ENCODE peak calls at places on chromosomes 12 and 14, in nine cellular contexts. T is AG10803, Q is heart left ventricle, H is lower leg skin, L is mucosa of descending colon, I is bronchial epithelial cell, A is neural progenitor cell, U is GM12878, J is nephron progenitor cell. S is an unnamed sample.

GRCh38 chr12:128825845-128826244 is 2.1 kb upstream of the SLC15A4 start:
- DNase-seq in T (no peak), Q (no peak), H (no peak), L (no peak), I (no peak), A (no peak), U (no peak), J (no peak), S (no peak)

GRCh38 chr14:73785834-73786631 is 65.6 kb upstream of the PTGR2 start:
- DNase-seq in T (peak; percentile 94), Q (peak; percentile 87), H (peak; percentile 87), L (peak; percentile 83), I (peak; percentile 85), A (peak; percentile 69), U (no peak), J (peak; percentile 70), S (peak; percentile 97)

GRCh38 chr14:59347915-59348314 is 117.3 kb downstream of the GPR135 start:
- DNase-seq in T (no peak), Q (no peak), H (no peak), L (no peak), I (no peak), A (no peak), U (no peak), J (no peak), S (no peak)

GRCh38 chr14:90551733-90552464 is 155.1 kb downstream of the CALM1 start:
- DNase-seq in T (no peak), Q (no peak), H (no peak), L (no peak), I (no peak), A (no peak), U (no peak), J (no peak), S (no peak)

GRCh38 chr14:70907996-70908917 is 998 bp downstream of the PCNX1 start:
- DNase-seq in T (peak; percentile 55), Q (peak; percentile 80), H (peak; percentile 40), L (peak; percentile 28), I (peak; percentile 65), A (peak; percentile 72), U (no peak), J (peak; percentile 50), S (no peak)

GRCh38 chr12:26370098-26370497 is 174.7 kb downstream of the SSPN start:
- DNase-seq in T (no peak), Q (no peak), H (no peak), L (no peak), I (no peak), A (no peak), U (no peak), J (no peak), S (no peak)

GRCh38 chr12:66279127-66279712 is 23.1 kb upstream of the HELB start:
- DNase-seq in T (no peak), Q (no peak), H (no peak), L (peak; percentile 32), I (peak; percentile 14), A (peak; percentile 16), U (no peak), J (no peak), S (no peak)

GRCh38 chr12:30769802-30770201 is 15.1 kb upstream of the CAPRIN2 start:
- DNase-seq in T (no peak), Q (no peak), H (no peak), L (no peak), I (no peak), A (no peak), U (no peak), J (no peak), S (no peak)

GRCh38 chr14:83827383-83827782 is 1702.6 kb upstream of the FLRT2 start:
- DNase-seq in T (no peak), Q (no peak), H (no peak), L (no peak), I (no peak), A (no peak), U (no peak), J (no peak), S (peak; percentile 36)

GRCh38 chr14:34222867-34223266 is 239.2 kb downstream of the SPTSSA start:
- DNase-seq in T (no peak), Q (no peak), H (no peak), L (no peak), I (no peak), A (no peak), U (no peak), J (no peak), S (no peak)

GRCh38 chr14:60652674-60653387 is 3.6 kb upstream of the SIX1 start:
- DNase-seq in T (no peak), Q (no peak), H (no peak), L (no peak), I (no peak), A (peak; percentile 53), U (no peak), J (peak; percentile 67), S (no peak)

GRCh38 chr14:69719501-69719951 is 47.4 kb upstream of the SRSF5 start:
- DNase-seq in T (peak; percentile 97), Q (no peak), H (no peak), L (no peak), I (peak; percentile 90), A (peak; percentile 55), U (no peak), J (peak; percentile 19), S (peak; percentile 77)

GRCh38 chr12:32301216-32301615 is 98.1 kb upstream of the FGD4 start:
- DNase-seq in T (no peak), Q (no peak), H (no peak), L (no peak), I (no peak), A (no peak), U (no peak), J (no peak), S (no peak)

GRCh38 chr12:89756638-89757321 is 48.1 kb upstream of the ATP2B1 start:
- DNase-seq in T (peak; percentile 100), Q (no peak), H (peak; percentile 50), L (peak; percentile 37), I (peak; percentile 100), A (no peak), U (peak; percentile 97), J (no peak), S (peak; percentile 94)

GRCh38 chr12:92608418-92609091 is 94.2 kb upstream of the PLEKHG7 start:
- DNase-seq in T (peak; percentile 67), Q (no peak), H (no peak), L (peak; percentile 38), I (peak; percentile 75), A (peak; percentile 48), U (peak; percentile 9), J (no peak), S (peak; percentile 79)

GRCh38 chr12:55068416-55069010 is 48.7 kb downstream of the NEUROD4 start:
- DNase-seq in T (peak; percentile 56), Q (no peak), H (no peak), L (peak; percentile 16), I (peak; percentile 52), A (peak; percentile 92), U (no peak), J (peak; percentile 57), S (peak; percentile 17)

GRCh38 chr14:97267509-97267908 is 470.3 kb downstream of the VRK1 start:
- DNase-seq in T (peak; percentile 24), Q (no peak), H (no peak), L (no peak), I (peak; percentile 16), A (no peak), U (no peak), J (no peak), S (no peak)
- TF ChIP-seq CTCF in T (no peak), Q (no peak), H (no peak), L (no peak), I (no peak), A (no peak), U (no peak), J (no peak), S (no peak)

DNA sequence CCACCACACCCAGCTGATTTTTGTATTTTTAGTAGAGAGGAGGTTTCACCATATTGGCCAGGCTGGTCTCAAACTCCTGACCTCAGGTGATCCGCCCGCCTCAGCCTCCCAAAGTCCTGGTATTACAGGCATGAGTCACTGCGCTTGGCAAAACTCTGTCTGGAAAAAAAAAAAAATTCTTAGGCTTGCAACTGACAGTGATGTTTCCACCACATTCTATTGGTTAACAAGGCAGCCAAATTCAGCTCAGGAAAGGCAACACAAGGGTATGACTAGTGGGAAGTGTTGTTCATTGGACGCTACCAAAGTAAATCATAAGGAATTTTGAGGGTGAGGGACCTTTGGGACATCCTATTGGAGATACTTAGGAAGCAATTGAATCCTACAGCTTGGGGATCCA is 2.9 kb upstream of the SBNO1 start:
- DNase-seq in T (peak; percentile 25), Q (no peak), H (no peak), L (no peak), I (no peak), A (no peak), U (no peak), J (no peak), S (no peak)
- TF ChIP-seq CTCF in T (no peak), Q (no peak), H (no peak), L (no peak), I (no peak), A (no peak), U (no peak), J (no peak), S (no peak)

GRCh38 chr12:106224392-106224706 is 23.5 kb downstream of the CKAP4 start:
- DNase-seq in T (no peak), Q (no peak), H (no peak), L (no peak), I (no peak), A (no peak), U (no peak), J (no peak), S (no peak)
- TF ChIP-seq CTCF in T (no peak), Q (peak; percentile 5), H (no peak), L (no peak), I (no peak), A (no peak), U (no peak), J (peak; percentile 35), S (no peak)

GRCh38 chr12:29610473-29611174 is 113.1 kb upstream of the OVCH1 start:
- DNase-seq in T (no peak), Q (no peak), H (no peak), L (no peak), I (no peak), A (no peak), U (no peak), J (no peak), S (no peak)
- TF ChIP-seq CTCF in T (no peak), Q (no peak), H (no peak), L (no peak), I (no peak), A (no peak), U (no peak), J (no peak), S (no peak)

DNA sequence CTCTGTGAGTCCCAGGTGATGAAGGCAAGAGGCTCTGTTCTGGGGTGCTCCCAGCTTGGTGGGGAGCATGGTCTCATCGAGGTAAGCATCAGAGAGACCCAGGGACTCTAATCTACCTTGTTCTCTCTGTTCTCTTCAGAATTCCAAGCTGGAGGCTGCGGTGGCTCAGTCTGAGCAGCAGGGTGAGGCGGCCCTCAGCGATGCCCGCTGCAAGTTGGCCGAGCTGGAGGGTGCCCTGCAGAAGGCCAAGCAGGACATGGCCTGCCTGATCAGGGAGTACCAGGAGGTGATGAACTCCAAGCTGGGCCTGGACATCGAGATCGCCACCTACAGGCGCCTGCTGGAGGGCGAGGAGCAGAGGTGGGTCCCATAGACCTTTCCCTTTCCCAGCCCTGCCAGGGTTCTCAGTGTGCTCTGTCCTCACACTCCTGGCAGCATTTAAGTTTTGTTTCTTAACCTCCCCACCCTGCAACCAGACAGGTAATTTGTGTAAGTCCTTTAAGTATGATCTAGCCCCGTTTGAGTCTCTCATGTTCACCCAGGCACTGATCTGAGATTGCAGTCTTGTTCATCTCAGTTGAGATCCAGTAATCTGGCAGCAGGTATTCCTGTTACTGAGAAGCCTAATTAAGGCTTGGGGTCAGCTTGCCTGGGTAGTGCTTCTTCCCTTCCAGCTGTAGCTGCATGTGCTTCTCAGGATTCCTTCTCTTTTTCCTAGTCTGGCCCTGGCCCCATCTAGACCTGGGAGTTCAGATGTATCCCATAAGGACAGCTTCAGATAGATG is 14.8 kb upstream of the KRT81 start:
- DNase-seq in T (no peak), Q (no peak), H (no peak), L (no peak), I (no peak), A (no peak), U (no peak), J (no peak), S (no peak)
- TF ChIP-seq CTCF in T (peak; percentile 23), Q (no peak), H (no peak), L (no peak), I (peak; percentile 38), A (peak; percentile 49), U (no peak), J (peak; percentile 35), S (peak; percentile 30)